ENCODE peak calls at places on chromosomes 13 and 19, in ten cellular contexts. F is ACHN; R is AG04450; Y is osteocyte; P is AG09319; M is activated naive CD8-positive, alpha-beta T cell treated with anti-CD3 and anti-CD28 coated beads, Interleukin-2, amount 10 ng/mL, durations not matched to agents 7 days and 5 days; A is GM12891; V is effector memory CD4-positive, alpha-beta T cell; Q is NCI-H2107; O is fibroblast of pulmonary artery. W is an unnamed sample.

GRCh38 chr13:113114511-113115362 is 7.9 kb upstream of the F10 start:
- DNase-seq in F (no peak), R (no peak), Y (peak), P (no peak), M (peak), A (no peak), V (no peak), Q (no peak), O (no peak), W (no peak)

GRCh38 chr13:60727140-60727539 is 330.1 kb downstream of the TDRD3 start:
- DNase-seq in F (no peak), R (no peak), Y (no peak), P (no peak), M (no peak), A (no peak), V (no peak), Q (no peak), O (no peak), W (no peak)

GRCh38 chr19:10292206-10292788 is 2.5 kb downstream of the ICAM5 start:
- DNase-seq in F (peak), R (no peak), Y (peak), P (no peak), M (peak), A (no peak), V (peak), Q (no peak), O (peak), W (peak)

GRCh38 chr13:58461217-58461616 is 829.7 kb downstream of the PCDH17 start:
- DNase-seq in F (no peak), R (no peak), Y (no peak), P (no peak), M (no peak), A (no peak), V (no peak), Q (no peak), O (no peak), W (no peak)

GRCh38 chr19:50313812-50314536 is 15.2 kb downstream of the KCNC3 start:
- DNase-seq in F (no peak), R (no peak), Y (no peak), P (no peak), M (no peak), A (no peak), V (no peak), Q (no peak), O (no peak), W (no peak)

GRCh38 chr19:49339364-49340068 is 4.3 kb downstream of the CD37 start:
- DNase-seq in F (peak), R (peak), Y (no peak), P (peak), M (peak), A (no peak), V (no peak), Q (no peak), O (peak), W (no peak)

GRCh38 chr19:4967738-4968461 is 1.0 kb upstream of the KDM4B start:
- DNase-seq in F (no peak), R (no peak), Y (no peak), P (no peak), M (no peak), A (no peak), V (no peak), Q (no peak), O (no peak), W (no peak)

GRCh38 chr19:1875646-1876493 is 9.4 kb downstream of the ABHD17A start:
- DNase-seq in F (peak), R (peak), Y (peak), P (peak), M (peak), A (peak), V (peak), Q (peak), O (peak), W (peak)

GRCh38 chr13:102812616-102813287 is 13.8 kb downstream of the BIVM start:
- DNase-seq in F (peak), R (no peak), Y (no peak), P (no peak), M (no peak), A (no peak), V (no peak), Q (no peak), O (peak), W (no peak)

GRCh38 chr19:32876919-32877285 is 7.3 kb upstream of the SLC7A9 start:
- DNase-seq in F (no peak), R (no peak), Y (peak), P (no peak), M (no peak), A (no peak), V (no peak), Q (no peak), O (peak), W (no peak)

GRCh38 chr13:33483471-33483870 is 197.9 kb upstream of the STARD13 start:
- DNase-seq in F (no peak), R (no peak), Y (no peak), P (no peak), M (no peak), A (no peak), V (no peak), Q (no peak), O (no peak), W (no peak)

GRCh38 chr13:21557995-21558394 is 46.0 kb downstream of the MICU2 start:
- DNase-seq in F (peak), R (no peak), Y (no peak), P (no peak), M (no peak), A (no peak), V (no peak), Q (no peak), O (peak), W (no peak)

GRCh38 chr19:22806418-22806817 is 22.5 kb upstream of the ZNF99 start:
- DNase-seq in F (no peak), R (no peak), Y (peak), P (no peak), M (no peak), A (no peak), V (no peak), Q (no peak), O (no peak), W (no peak)